ENCODE peak calls at places on chromosomes 11 and 22, in eight cellular contexts. S is body of pancreas, V is fibroblast of mammary gland, C is adrenal gland, N is HFF-Myc, T is AG04449, R is BE2C, G is heart right ventricle. H is an unnamed sample.

GRCh38 chr11:66478823-66479740 is 1.2 kb upstream of the DPP3 start:
- DNase-seq in G (peak; percentile 47), S (peak; percentile 57), V (peak; percentile 34), R (no peak), N (no peak), T (no peak), C (peak; percentile 69), H (peak; percentile 40)

GRCh38 chr11:110921742-110922200 is 209.5 kb upstream of the ARHGAP20 start:
- DNase-seq in T (no peak), R (no peak), C (peak; percentile 6), S (peak; percentile 51), V (peak; percentile 51), G (no peak), N (no peak), H (peak; percentile 56)

GRCh38 chr11:64343740-64344133 is 3.7 kb downstream of the CCDC88B start:
- DNase-seq in T (no peak), G (no peak), V (no peak), R (no peak), N (no peak), C (peak; percentile 41), S (peak; percentile 24), H (no peak)

GRCh38 chr11:17887779-17888178 is 125.1 kb downstream of the SERGEF start:
- DNase-seq in R (no peak), N (no peak), G (no peak), C (no peak), S (no peak), T (no peak), V (no peak), H (no peak)

GRCh38 chr11:27274854-27275395 is 88.1 kb downstream of the CCDC34 start:
- DNase-seq in V (no peak), R (no peak), S (no peak), N (no peak), T (no peak), G (no peak), C (peak; percentile 12), H (no peak)

GRCh38 chr11:67119577-67120391 is 721 bp downstream of the KDM2A start:
- DNase-seq in C (peak; percentile 40), T (no peak), V (no peak), S (peak; percentile 44), G (peak; percentile 25), N (no peak), R (peak; percentile 40), H (peak; percentile 21)

GRCh38 chr11:27770576-27770975 is 70.3 kb upstream of the BDNF start:
- DNase-seq in S (no peak), R (no peak), G (no peak), T (no peak), C (no peak), N (no peak), V (no peak), H (no peak)

GRCh38 chr11:23413057-23413456 is 552.8 kb upstream of the CCDC179 start:
- DNase-seq in V (no peak), R (no peak), T (no peak), G (no peak), N (no peak), S (no peak), C (no peak), H (no peak)

GRCh38 chr11:125166903-125167291 is 2.3 kb downstream of the PKNOX2 start:
- DNase-seq in V (no peak), G (no peak), R (no peak), S (no peak), N (no peak), C (no peak), T (no peak), H (no peak)
- H3K4me3 ChIP-seq in V (no peak overlapping the region), G (peak overlapping the region; percentile 74), R (no peak overlapping the region), S (peak overlapping the region; percentile 4), N (no peak overlapping the region), C (no peak overlapping the region), T (no peak overlapping the region), H (peak overlapping the region; percentile 65)

DNA sequence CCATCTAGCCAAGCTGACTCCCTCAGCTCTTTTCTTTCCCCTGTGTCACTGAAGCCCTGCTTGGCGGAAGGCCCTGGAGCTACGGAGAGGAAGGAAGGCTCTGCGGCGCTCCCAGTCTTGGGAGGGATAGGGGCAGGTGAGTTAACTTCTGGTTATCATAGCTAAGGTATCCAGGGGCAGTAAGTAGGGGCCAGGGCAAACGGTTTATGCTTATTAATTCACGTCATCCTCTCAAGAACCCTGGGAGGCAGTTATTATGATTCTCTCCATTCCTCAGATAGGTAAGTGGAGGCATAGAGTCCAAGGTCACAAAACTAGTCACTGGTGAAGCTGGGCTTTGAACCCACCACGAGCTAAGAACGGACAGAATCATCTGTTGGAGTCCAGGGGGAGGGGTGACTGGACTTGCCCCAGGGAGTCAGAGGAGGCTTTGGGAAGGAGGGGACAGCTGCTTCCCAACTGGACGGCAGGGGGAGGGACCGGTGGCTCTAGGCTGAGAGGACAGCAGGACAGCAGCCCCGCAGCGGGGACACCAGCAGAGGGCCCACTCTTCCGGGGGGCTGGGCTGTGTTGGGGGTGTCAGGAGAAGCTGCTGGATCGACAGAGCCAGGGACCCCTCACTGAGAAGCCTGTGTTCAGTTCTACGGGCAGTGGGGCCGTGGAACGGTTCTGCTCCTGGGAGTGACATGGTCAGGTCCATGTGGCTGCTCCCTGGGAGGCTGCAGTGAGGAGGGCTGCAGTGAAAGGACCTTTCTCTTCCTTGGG is 3.5 kb downstream of the BAIAP2L2 start:
- DNase-seq in T (no peak), R (peak; percentile 15), S (no peak), C (no peak), V (no peak), G (no peak), N (no peak), H (no peak)
- TF ChIP-seq CTCF in T (no peak), R (no peak), S (no peak), C (no peak), V (no peak), G (no peak), N (no peak), H (no peak)

DNA sequence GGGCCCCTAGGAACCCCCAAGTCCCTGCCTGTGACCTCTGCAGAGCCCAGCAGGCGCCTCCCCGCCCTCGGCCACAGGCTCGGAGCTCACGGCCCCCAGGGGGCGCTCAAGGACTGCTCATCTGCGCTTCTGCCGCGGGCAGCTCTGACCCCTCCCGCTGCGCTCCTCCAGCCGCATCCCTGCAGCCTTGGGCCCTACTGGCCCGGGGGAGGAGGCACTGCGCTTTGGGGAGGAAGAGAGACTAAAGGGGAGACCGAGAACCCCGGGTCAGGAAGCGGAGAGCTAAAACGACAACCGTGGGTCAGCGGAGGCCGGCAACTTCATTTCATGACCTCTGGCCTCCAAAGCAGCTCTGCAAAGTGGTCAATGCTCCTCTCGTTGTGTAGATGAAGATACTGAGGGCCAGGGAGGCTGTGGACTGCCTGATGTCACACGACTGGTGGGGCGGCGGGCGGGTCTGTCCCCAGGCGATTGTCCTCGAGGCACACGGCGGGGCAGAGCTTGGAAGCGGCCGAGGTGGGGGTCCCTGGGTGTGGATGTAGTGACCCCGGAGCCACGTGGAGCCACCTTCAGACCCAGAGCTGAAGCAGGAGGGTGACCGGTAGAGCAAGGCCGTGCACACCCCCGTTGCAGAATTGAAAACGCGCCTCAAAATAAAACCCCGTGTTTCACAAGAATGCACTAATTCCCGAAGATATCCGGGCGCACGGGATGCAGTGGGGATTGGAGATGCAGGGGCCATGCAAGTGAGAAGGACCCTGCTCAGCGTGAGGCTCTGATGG is 2.7 kb upstream of the KRTAP5-6 start:
- DNase-seq in S (peak; percentile 90), R (peak; percentile 81), C (peak; percentile 90), V (peak; percentile 62), T (peak; percentile 3), N (peak; percentile 24), G (peak; percentile 89), H (peak; percentile 67)
- H3K4me3 ChIP-seq in S (no peak overlapping the region), R (no peak overlapping the region), C (no peak overlapping the region), V (no peak overlapping the region), T (no peak overlapping the region), N (no peak overlapping the region), G (peak overlapping the region; percentile 50), H (no peak overlapping the region)

DNA sequence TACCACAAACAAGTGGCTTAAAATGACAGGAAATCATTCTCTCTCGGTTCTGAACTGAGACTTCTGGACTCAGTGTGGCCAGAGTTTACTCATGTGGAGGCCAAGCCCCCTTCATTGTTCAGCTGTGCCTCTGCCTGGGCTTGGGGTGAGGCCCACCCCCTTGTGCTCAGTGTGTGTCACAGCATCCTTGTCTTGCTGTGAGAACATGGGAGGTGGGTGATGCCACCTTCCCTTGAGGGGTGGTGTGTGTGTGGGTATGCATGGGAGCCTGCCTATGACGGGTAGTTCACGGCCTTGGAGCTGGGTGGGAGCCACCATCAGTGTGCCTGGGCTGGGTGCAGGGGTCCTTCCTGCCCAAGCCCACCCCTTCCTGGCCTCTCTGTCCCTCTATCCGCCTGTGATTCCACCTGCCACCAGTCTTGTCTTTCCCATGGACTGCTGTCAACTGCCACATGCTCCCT is 101.7 kb downstream of the MORC2 start:
- DNase-seq in S (no peak), R (no peak), V (no peak), G (no peak), T (no peak), C (no peak), N (no peak), H (no peak)
- TF ChIP-seq CTCF in S (no peak), R (no peak), V (peak; percentile 4), G (no peak), T (no peak), C (no peak), N (peak; percentile 7), H (no peak)

GRCh38 chr11:43931717-43932039 is 10.8 kb upstream of the C11orf96 start:
- DNase-seq in T (no peak), V (no peak), C (no peak), S (no peak), G (no peak), N (no peak), R (no peak), H (no peak)

GRCh38 chr11:43934359-43935130 is 7.9 kb upstream of the C11orf96 start:
- DNase-seq in T (no peak), V (no peak), R (no peak), C (no peak), S (no peak), N (no peak), G (no peak), H (no peak)

GRCh38 chr11:43933608-43934358 is 8.7 kb upstream of the C11orf96 start:
- DNase-seq in G (no peak), C (no peak), N (no peak), V (peak; percentile 76), R (peak; percentile 28), T (no peak), S (no peak), H (peak; percentile 22)

GRCh38 chr11:43930868-43931716 is 11.3 kb upstream of the C11orf96 start:
- DNase-seq in N (no peak), R (no peak), G (no peak), S (no peak), C (no peak), V (peak; percentile 61), T (no peak), H (no peak)

DNA sequence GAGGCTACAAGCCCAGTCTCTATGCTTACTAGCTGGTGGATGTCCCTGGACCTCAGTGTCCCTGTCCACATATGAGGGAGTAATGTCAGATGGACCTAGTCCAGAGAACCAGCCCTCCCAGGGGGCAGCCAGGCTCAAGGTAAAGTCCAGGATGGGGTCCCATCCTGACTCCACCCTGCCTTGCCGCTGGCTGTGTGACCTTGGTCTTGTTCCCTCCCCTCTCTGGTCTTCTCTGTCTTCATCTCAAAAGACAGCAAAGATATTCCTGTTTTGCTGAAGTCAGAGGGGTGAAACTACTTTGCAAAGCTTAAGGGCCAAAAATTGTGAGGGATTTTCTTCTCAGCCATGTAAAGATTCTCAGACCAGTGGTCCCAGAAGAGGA is 9.2 kb upstream of the C11orf96 start:
- DNase-seq in N (no peak), C (no peak), G (no peak), R (no peak), S (no peak), V (no peak), T (no peak), H (no peak)
- H3K4me3 ChIP-seq in N (no peak overlapping the region), C (no peak overlapping the region), G (no peak overlapping the region), R (no peak overlapping the region), S (no peak overlapping the region), V (no peak overlapping the region), T (peak overlapping the region; percentile 39), H (no peak overlapping the region)

H was measured in fibroblast of villous mesenchyme.